ENCODE peak calls at places on chromosomes 4 and X, in six cellular contexts. One of them, this sample, is unnamed.

GRCh38 chrX:87409113-87409841 is 108.3 kb upstream of the KLHL4 start:
- DNase-seq in stimulated activated CD4-positive, alpha-beta T cell treated with anti-CD3 and anti-CD28 coated beads, Interleukin-15, amount 100 ng/mL, for 1 hour: no peak
- DNase-seq in occipital lobe: peak
- DNase-seq in posterior vena cava: peak
- DNase-seq in NCI-H524 treated with DMSO at 0.1 percent for 48 hours: no peak
- DNase-seq in ureter: peak
- DNase-seq in this sample: no peak

GRCh38 chr4:41177016-41177415 is 37.3 kb downstream of the APBB2 start:
- DNase-seq in stimulated activated CD4-positive, alpha-beta T cell treated with anti-CD3 and anti-CD28 coated beads, Interleukin-15, amount 100 ng/mL, for 1 hour: no peak
- DNase-seq in occipital lobe: no peak
- DNase-seq in posterior vena cava: no peak
- DNase-seq in NCI-H524 treated with DMSO at 0.1 percent for 48 hours: no peak
- DNase-seq in ureter: no peak
- DNase-seq in this sample: no peak

GRCh38 chr4:20395160-20395773 is 143.6 kb downstream of the SLIT2 start:
- DNase-seq in stimulated activated CD4-positive, alpha-beta T cell treated with anti-CD3 and anti-CD28 coated beads, Interleukin-15, amount 100 ng/mL, for 1 hour: no peak
- DNase-seq in occipital lobe: no peak
- DNase-seq in posterior vena cava: no peak
- DNase-seq in NCI-H524 treated with DMSO at 0.1 percent for 48 hours: no peak
- DNase-seq in ureter: no peak
- DNase-seq in this sample: no peak

GRCh38 chrX:37349131-37350033 is at the start of gene PRRG1:
- DNase-seq in stimulated activated CD4-positive, alpha-beta T cell treated with anti-CD3 and anti-CD28 coated beads, Interleukin-15, amount 100 ng/mL, for 1 hour: no peak
- DNase-seq in occipital lobe: peak
- DNase-seq in posterior vena cava: peak
- DNase-seq in NCI-H524 treated with DMSO at 0.1 percent for 48 hours: peak
- DNase-seq in ureter: peak
- DNase-seq in this sample: peak

GRCh38 chrX:38563006-38563405 is 1.7 kb downstream of the TSPAN7 start:
- DNase-seq in stimulated activated CD4-positive, alpha-beta T cell treated with anti-CD3 and anti-CD28 coated beads, Interleukin-15, amount 100 ng/mL, for 1 hour: no peak
- DNase-seq in occipital lobe: no peak
- DNase-seq in posterior vena cava: no peak
- DNase-seq in NCI-H524 treated with DMSO at 0.1 percent for 48 hours: no peak
- DNase-seq in ureter: no peak
- DNase-seq in this sample: no peak

GRCh38 chr4:12409507-12410190 is 981.0 kb upstream of the HS3ST1 start:
- DNase-seq in stimulated activated CD4-positive, alpha-beta T cell treated with anti-CD3 and anti-CD28 coated beads, Interleukin-15, amount 100 ng/mL, for 1 hour: no peak
- DNase-seq in occipital lobe: no peak
- DNase-seq in posterior vena cava: no peak
- DNase-seq in NCI-H524 treated with DMSO at 0.1 percent for 48 hours: no peak
- DNase-seq in ureter: no peak
- DNase-seq in this sample: no peak

GRCh38 chrX:42117318-42117717 is 194.0 kb upstream of the CASK start:
- DNase-seq in stimulated activated CD4-positive, alpha-beta T cell treated with anti-CD3 and anti-CD28 coated beads, Interleukin-15, amount 100 ng/mL, for 1 hour: no peak
- DNase-seq in occipital lobe: no peak
- DNase-seq in posterior vena cava: no peak
- DNase-seq in NCI-H524 treated with DMSO at 0.1 percent for 48 hours: no peak
- DNase-seq in ureter: no peak
- DNase-seq in this sample: no peak

GRCh38 chr4:8913858-8914460 is 42.3 kb upstream of the HMX1 start:
- DNase-seq in stimulated activated CD4-positive, alpha-beta T cell treated with anti-CD3 and anti-CD28 coated beads, Interleukin-15, amount 100 ng/mL, for 1 hour: no peak
- DNase-seq in occipital lobe: no peak
- DNase-seq in posterior vena cava: peak
- DNase-seq in NCI-H524 treated with DMSO at 0.1 percent for 48 hours: no peak
- DNase-seq in ureter: peak
- DNase-seq in this sample: no peak

GRCh38 chr4:90099795-90100194 is 27.4 kb upstream of the CCSER1 start:
- DNase-seq in stimulated activated CD4-positive, alpha-beta T cell treated with anti-CD3 and anti-CD28 coated beads, Interleukin-15, amount 100 ng/mL, for 1 hour: no peak
- DNase-seq in occipital lobe: no peak
- DNase-seq in posterior vena cava: no peak
- DNase-seq in NCI-H524 treated with DMSO at 0.1 percent for 48 hours: no peak
- DNase-seq in ureter: no peak
- DNase-seq in this sample: no peak

GRCh38 chrX:1661048-1661921 is 46.4 kb downstream of the ASMT start:
- DNase-seq in stimulated activated CD4-positive, alpha-beta T cell treated with anti-CD3 and anti-CD28 coated beads, Interleukin-15, amount 100 ng/mL, for 1 hour: peak
- DNase-seq in occipital lobe: no peak
- DNase-seq in posterior vena cava: peak
- DNase-seq in NCI-H524 treated with DMSO at 0.1 percent for 48 hours: no peak
- DNase-seq in ureter: peak
- DNase-seq in this sample: no peak

GRCh38 chr4:181528570-181529184 is 714.5 kb upstream of the TENM3 start:
- DNase-seq in stimulated activated CD4-positive, alpha-beta T cell treated with anti-CD3 and anti-CD28 coated beads, Interleukin-15, amount 100 ng/mL, for 1 hour: no peak
- DNase-seq in occipital lobe: peak
- DNase-seq in posterior vena cava: no peak
- DNase-seq in NCI-H524 treated with DMSO at 0.1 percent for 48 hours: no peak
- DNase-seq in ureter: no peak
- DNase-seq in this sample: no peak

GRCh38 chrX:104307341-104307740 is 52.6 kb upstream of the ESX1 start:
- DNase-seq in stimulated activated CD4-positive, alpha-beta T cell treated with anti-CD3 and anti-CD28 coated beads, Interleukin-15, amount 100 ng/mL, for 1 hour: no peak
- DNase-seq in occipital lobe: no peak
- DNase-seq in posterior vena cava: no peak
- DNase-seq in NCI-H524 treated with DMSO at 0.1 percent for 48 hours: no peak
- DNase-seq in ureter: no peak
- DNase-seq in this sample: no peak

GRCh38 chr4:183256756-183257385 is 63.2 kb downstream of the CLDN22 start:
- DNase-seq in stimulated activated CD4-positive, alpha-beta T cell treated with anti-CD3 and anti-CD28 coated beads, Interleukin-15, amount 100 ng/mL, for 1 hour: peak
- DNase-seq in occipital lobe: peak
- DNase-seq in posterior vena cava: no peak
- DNase-seq in NCI-H524 treated with DMSO at 0.1 percent for 48 hours: no peak
- DNase-seq in ureter: no peak
- DNase-seq in this sample: no peak

GRCh38 chr4:5545271-5545670 is 163.1 kb downstream of the EVC2 start:
- DNase-seq in stimulated activated CD4-positive, alpha-beta T cell treated with anti-CD3 and anti-CD28 coated beads, Interleukin-15, amount 100 ng/mL, for 1 hour: no peak
- DNase-seq in occipital lobe: no peak
- DNase-seq in posterior vena cava: no peak
- DNase-seq in NCI-H524 treated with DMSO at 0.1 percent for 48 hours: no peak
- DNase-seq in ureter: no peak
- DNase-seq in this sample: no peak

GRCh38 chr4:73704314-73705055 is 35.9 kb upstream of the CXCL8 start:
- DNase-seq in stimulated activated CD4-positive, alpha-beta T cell treated with anti-CD3 and anti-CD28 coated beads, Interleukin-15, amount 100 ng/mL, for 1 hour: no peak
- DNase-seq in occipital lobe: no peak
- DNase-seq in posterior vena cava: no peak
- DNase-seq in NCI-H524 treated with DMSO at 0.1 percent for 48 hours: no peak
- DNase-seq in ureter: peak
- DNase-seq in this sample: peak

GRCh38 chr4:81470456-81471327 is 1.0 kb downstream of the RASGEF1B start:
- DNase-seq in stimulated activated CD4-positive, alpha-beta T cell treated with anti-CD3 and anti-CD28 coated beads, Interleukin-15, amount 100 ng/mL, for 1 hour: peak
- DNase-seq in occipital lobe: peak
- DNase-seq in posterior vena cava: peak
- DNase-seq in NCI-H524 treated with DMSO at 0.1 percent for 48 hours: no peak
- DNase-seq in ureter: peak
- DNase-seq in this sample: no peak

GRCh38 chr4:22597471-22597870 is 81.6 kb upstream of the ADGRA3 start:
- DNase-seq in stimulated activated CD4-positive, alpha-beta T cell treated with anti-CD3 and anti-CD28 coated beads, Interleukin-15, amount 100 ng/mL, for 1 hour: no peak
- DNase-seq in occipital lobe: no peak
- DNase-seq in posterior vena cava: no peak
- DNase-seq in NCI-H524 treated with DMSO at 0.1 percent for 48 hours: no peak
- DNase-seq in ureter: no peak
- DNase-seq in this sample: no peak

GRCh38 chrX:38891641-38892413 is 90.6 kb downstream of the MID1IP1 start:
- DNase-seq in stimulated activated CD4-positive, alpha-beta T cell treated with anti-CD3 and anti-CD28 coated beads, Interleukin-15, amount 100 ng/mL, for 1 hour: no peak
- DNase-seq in occipital lobe: no peak
- DNase-seq in posterior vena cava: no peak
- DNase-seq in NCI-H524 treated with DMSO at 0.1 percent for 48 hours: no peak
- DNase-seq in ureter: no peak
- DNase-seq in this sample: no peak

GRCh38 chr4:151246742-151247141 is 30.2 kb upstream of the PRSS48 start:
- DNase-seq in stimulated activated CD4-positive, alpha-beta T cell treated with anti-CD3 and anti-CD28 coated beads, Interleukin-15, amount 100 ng/mL, for 1 hour: no peak
- DNase-seq in occipital lobe: no peak
- DNase-seq in posterior vena cava: no peak
- DNase-seq in NCI-H524 treated with DMSO at 0.1 percent for 48 hours: no peak
- DNase-seq in ureter: no peak
- DNase-seq in this sample: no peak

GRCh38 chr4:152679414-152680281 is at the start of gene TMEM154:
- DNase-seq in stimulated activated CD4-positive, alpha-beta T cell treated with anti-CD3 and anti-CD28 coated beads, Interleukin-15, amount 100 ng/mL, for 1 hour: peak
- DNase-seq in occipital lobe: peak
- DNase-seq in posterior vena cava: peak
- DNase-seq in NCI-H524 treated with DMSO at 0.1 percent for 48 hours: no peak
- DNase-seq in ureter: peak
- DNase-seq in this sample: peak